ENCODE peak calls at places on chromosomes 3 and 15, in eight cellular contexts. One of them, this sample, is unnamed. For H3K36me3, the result is how much of the 10 kb centered on the place peaks cover.

GRCh38 chr15:47812436-47813109 is 95.3 kb downstream of the SEMA6D start:
- DNase-seq in cardiac muscle cell: peak
- DNase-seq in right lobe of liver: no peak
- DNase-seq in stomach: no peak
- DNase-seq in endodermal cell: no peak
- DNase-seq in brain microvascular endothelial cell: peak
- DNase-seq in adrenal gland: no peak
- DNase-seq in lower lobe of right lung: no peak
- DNase-seq in this sample: peak

GRCh38 chr3:26840272-26840870 is 217.8 kb downstream of the LRRC3B start:
- DNase-seq in right lobe of liver: no peak
- DNase-seq in cardiac muscle cell: no peak
- DNase-seq in stomach: no peak
- DNase-seq in endodermal cell: no peak
- DNase-seq in adrenal gland: no peak
- DNase-seq in lower lobe of right lung: no peak
- DNase-seq in brain microvascular endothelial cell: no peak
- DNase-seq in this sample: no peak

GRCh38 chr3:8560608-8561007 is 59.0 kb downstream of the LMCD1 start:
- DNase-seq in stomach: no peak
- DNase-seq in cardiac muscle cell: peak
- DNase-seq in right lobe of liver: no peak
- DNase-seq in lower lobe of right lung: no peak
- DNase-seq in adrenal gland: no peak
- DNase-seq in endodermal cell: peak
- DNase-seq in brain microvascular endothelial cell: peak
- DNase-seq in this sample: no peak

GRCh38 chr3:178707632-178708031 is 171.4 kb downstream of the KCNMB2 start:
- DNase-seq in cardiac muscle cell: no peak
- DNase-seq in right lobe of liver: no peak
- DNase-seq in stomach: no peak
- DNase-seq in adrenal gland: no peak
- DNase-seq in lower lobe of right lung: no peak
- DNase-seq in brain microvascular endothelial cell: no peak
- DNase-seq in endodermal cell: no peak
- DNase-seq in this sample: no peak

GRCh38 chr3:153829596-153830170 is 291.5 kb upstream of the ARHGEF26 start:
- DNase-seq in lower lobe of right lung: no peak
- DNase-seq in brain microvascular endothelial cell: no peak
- DNase-seq in endodermal cell: no peak
- DNase-seq in adrenal gland: no peak
- DNase-seq in stomach: no peak
- DNase-seq in cardiac muscle cell: peak
- DNase-seq in right lobe of liver: no peak
- DNase-seq in this sample: no peak

GRCh38 chr3:139295040-139295439 is 48.8 kb upstream of the MRPS22 start:
- DNase-seq in adrenal gland: peak
- DNase-seq in stomach: no peak
- DNase-seq in endodermal cell: no peak
- DNase-seq in brain microvascular endothelial cell: no peak
- DNase-seq in cardiac muscle cell: no peak
- DNase-seq in lower lobe of right lung: no peak
- DNase-seq in right lobe of liver: no peak
- DNase-seq in this sample: no peak

GRCh38 chr3:159619341-159619885 is 369.2 kb upstream of the IL12A start:
- DNase-seq in lower lobe of right lung: no peak
- DNase-seq in right lobe of liver: no peak
- DNase-seq in brain microvascular endothelial cell: peak
- DNase-seq in endodermal cell: no peak
- DNase-seq in cardiac muscle cell: peak
- DNase-seq in adrenal gland: no peak
- DNase-seq in stomach: no peak
- DNase-seq in this sample: peak

GRCh38 chr15:36758800-36759199 is 179.4 kb downstream of the CDIN1 start:
- DNase-seq in brain microvascular endothelial cell: no peak
- DNase-seq in stomach: no peak
- DNase-seq in endodermal cell: no peak
- DNase-seq in right lobe of liver: no peak
- DNase-seq in cardiac muscle cell: no peak
- DNase-seq in lower lobe of right lung: no peak
- DNase-seq in adrenal gland: no peak
- DNase-seq in this sample: no peak

GRCh38 chr3:12662593-12663310 is 1.2 kb downstream of the RAF1 start:
- DNase-seq in stomach: peak
- DNase-seq in endodermal cell: peak
- DNase-seq in lower lobe of right lung: peak
- DNase-seq in adrenal gland: peak
- DNase-seq in brain microvascular endothelial cell: no peak
- DNase-seq in right lobe of liver: peak
- DNase-seq in cardiac muscle cell: peak
- DNase-seq in this sample: peak

DNA sequence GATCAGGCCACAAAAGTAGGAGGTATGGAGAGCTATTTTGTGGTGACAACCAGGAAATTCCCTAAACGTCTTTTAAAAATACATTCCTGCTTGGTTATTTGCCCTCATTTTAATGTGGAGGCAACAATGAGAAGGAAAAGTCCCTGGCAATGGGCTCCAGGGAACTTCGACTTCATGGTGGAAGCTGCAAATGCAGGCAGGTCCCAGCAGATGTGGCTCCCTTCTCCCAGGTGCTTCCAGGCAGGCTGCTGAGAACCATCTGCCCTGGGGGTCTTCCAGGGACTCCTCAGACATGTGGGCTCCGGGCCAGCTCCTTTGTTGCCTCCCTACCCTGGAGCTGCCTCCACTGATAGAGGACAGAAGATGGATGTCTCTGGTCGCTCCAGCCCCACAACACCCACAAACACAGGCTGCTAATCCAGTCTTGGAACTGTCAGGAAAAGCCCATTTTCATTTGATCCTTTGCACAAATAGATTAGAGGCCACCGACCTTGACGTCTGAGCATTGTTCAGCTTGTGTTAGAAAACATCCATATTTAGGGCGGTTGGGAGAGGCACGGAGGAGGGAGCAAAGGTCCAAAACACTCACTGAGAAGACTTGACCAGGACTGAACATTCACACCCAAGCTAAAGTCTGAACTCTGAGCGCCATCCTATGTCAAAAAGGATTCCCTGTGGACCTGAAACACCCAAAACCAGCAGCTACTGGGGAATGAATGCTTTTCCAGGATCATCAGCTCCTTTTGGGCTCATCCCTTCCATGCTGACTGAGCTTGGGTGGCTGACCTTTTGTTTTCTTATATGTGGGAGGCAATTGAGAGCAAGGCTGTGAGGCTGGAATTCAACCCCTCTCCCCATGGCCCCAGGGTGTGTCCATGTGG is 30.2 kb upstream of the SLCO2A1 start:
- DNase-seq in lower lobe of right lung: no peak
- DNase-seq in right lobe of liver: no peak
- DNase-seq in stomach: no peak
- DNase-seq in cardiac muscle cell: no peak
- DNase-seq in brain microvascular endothelial cell: no peak
- DNase-seq in adrenal gland: no peak
- DNase-seq in endodermal cell: peak
- DNase-seq in this sample: peak
- H3K27ac ChIP-seq in lower lobe of right lung: no peak
- H3K27ac ChIP-seq in right lobe of liver: no peak
- H3K27ac ChIP-seq in stomach: no peak
- H3K27ac ChIP-seq in cardiac muscle cell: no peak
- H3K27ac ChIP-seq in brain microvascular endothelial cell: no peak
- H3K27ac ChIP-seq in adrenal gland: no peak
- H3K27ac ChIP-seq in endodermal cell: no peak
- H3K27ac ChIP-seq in this sample: peak

GRCh38 chr15:91156175-91156726 is 56.2 kb downstream of the SV2B start:
- DNase-seq in cardiac muscle cell: no peak
- DNase-seq in right lobe of liver: no peak
- DNase-seq in lower lobe of right lung: no peak
- DNase-seq in brain microvascular endothelial cell: no peak
- DNase-seq in endodermal cell: no peak
- DNase-seq in stomach: no peak
- DNase-seq in adrenal gland: no peak
- DNase-seq in this sample: no peak

GRCh38 chr15:91152896-91153581 is 53.0 kb downstream of the SV2B start:
- DNase-seq in lower lobe of right lung: no peak
- DNase-seq in brain microvascular endothelial cell: no peak
- DNase-seq in endodermal cell: no peak
- DNase-seq in stomach: no peak
- DNase-seq in adrenal gland: no peak
- DNase-seq in right lobe of liver: no peak
- DNase-seq in cardiac muscle cell: no peak
- DNase-seq in this sample: no peak

GRCh38 chr15:91150492-91151160 is 50.6 kb downstream of the SV2B start:
- DNase-seq in stomach: no peak
- DNase-seq in cardiac muscle cell: no peak
- DNase-seq in adrenal gland: no peak
- DNase-seq in endodermal cell: no peak
- DNase-seq in right lobe of liver: no peak
- DNase-seq in lower lobe of right lung: no peak
- DNase-seq in brain microvascular endothelial cell: no peak
- DNase-seq in this sample: no peak

GRCh38 chr15:91151781-91152563 is 51.9 kb downstream of the SV2B start:
- DNase-seq in cardiac muscle cell: no peak
- DNase-seq in stomach: no peak
- DNase-seq in lower lobe of right lung: no peak
- DNase-seq in endodermal cell: no peak
- DNase-seq in adrenal gland: no peak
- DNase-seq in brain microvascular endothelial cell: no peak
- DNase-seq in right lobe of liver: no peak
- DNase-seq in this sample: no peak

GRCh38 chr15:91153954-91154353 is 53.9 kb downstream of the SV2B start:
- DNase-seq in brain microvascular endothelial cell: no peak
- DNase-seq in lower lobe of right lung: no peak
- DNase-seq in adrenal gland: no peak
- DNase-seq in right lobe of liver: no peak
- DNase-seq in stomach: no peak
- DNase-seq in cardiac muscle cell: no peak
- DNase-seq in endodermal cell: no peak
- DNase-seq in this sample: no peak
- H3K36me3 ChIP-seq in brain microvascular endothelial cell: under half
- H3K36me3 ChIP-seq in lower lobe of right lung: under half
- H3K36me3 ChIP-seq in adrenal gland: under half
- H3K36me3 ChIP-seq in right lobe of liver: under half
- H3K36me3 ChIP-seq in stomach: under half
- H3K36me3 ChIP-seq in cardiac muscle cell: under half
- H3K36me3 ChIP-seq in endodermal cell: under half
- H3K36me3 ChIP-seq in this sample: under half

DNA sequence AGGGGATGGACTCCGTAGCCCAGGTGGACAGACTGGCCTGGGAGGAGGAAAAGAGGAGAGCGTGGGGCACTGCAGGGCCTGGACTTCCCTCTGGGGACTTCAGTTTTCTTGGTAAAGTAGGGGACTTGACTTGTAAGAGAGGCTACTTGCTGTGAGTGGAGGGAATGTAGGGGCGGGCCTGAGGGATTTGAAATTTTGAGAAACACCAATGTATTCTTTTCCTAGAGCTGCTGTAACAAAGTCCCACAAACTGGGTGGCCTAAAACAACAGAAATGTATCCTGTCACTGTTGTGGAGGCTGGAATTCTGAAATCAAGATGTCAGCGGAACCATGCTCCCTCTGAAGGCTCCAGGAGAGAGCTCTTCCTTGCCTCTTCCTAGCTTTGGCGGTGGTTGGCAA is 5.8 kb upstream of the HEG1 start:
- DNase-seq in brain microvascular endothelial cell: no peak
- DNase-seq in adrenal gland: no peak
- DNase-seq in cardiac muscle cell: peak
- DNase-seq in lower lobe of right lung: no peak
- DNase-seq in stomach: no peak
- DNase-seq in right lobe of liver: no peak
- DNase-seq in endodermal cell: peak
- DNase-seq in this sample: peak
- H3K27ac ChIP-seq in brain microvascular endothelial cell: no peak
- H3K27ac ChIP-seq in adrenal gland: no peak
- H3K27ac ChIP-seq in cardiac muscle cell: peak
- H3K27ac ChIP-seq in lower lobe of right lung: peak
- H3K27ac ChIP-seq in stomach: no peak
- H3K27ac ChIP-seq in right lobe of liver: no peak
- H3K27ac ChIP-seq in endodermal cell: no peak
- H3K27ac ChIP-seq in this sample: peak

GRCh38 chr3:45007091-45007490 is 19.0 kb upstream of the CLEC3B start:
- DNase-seq in brain microvascular endothelial cell: no peak
- DNase-seq in right lobe of liver: no peak
- DNase-seq in adrenal gland: no peak
- DNase-seq in endodermal cell: no peak
- DNase-seq in stomach: no peak
- DNase-seq in lower lobe of right lung: no peak
- DNase-seq in cardiac muscle cell: no peak
- DNase-seq in this sample: no peak
- H3K36me3 ChIP-seq in brain microvascular endothelial cell: under half
- H3K36me3 ChIP-seq in right lobe of liver: under half
- H3K36me3 ChIP-seq in adrenal gland: under half
- H3K36me3 ChIP-seq in endodermal cell: half or more
- H3K36me3 ChIP-seq in stomach: under half
- H3K36me3 ChIP-seq in lower lobe of right lung: under half
- H3K36me3 ChIP-seq in cardiac muscle cell: under half
- H3K36me3 ChIP-seq in this sample: under half

DNA sequence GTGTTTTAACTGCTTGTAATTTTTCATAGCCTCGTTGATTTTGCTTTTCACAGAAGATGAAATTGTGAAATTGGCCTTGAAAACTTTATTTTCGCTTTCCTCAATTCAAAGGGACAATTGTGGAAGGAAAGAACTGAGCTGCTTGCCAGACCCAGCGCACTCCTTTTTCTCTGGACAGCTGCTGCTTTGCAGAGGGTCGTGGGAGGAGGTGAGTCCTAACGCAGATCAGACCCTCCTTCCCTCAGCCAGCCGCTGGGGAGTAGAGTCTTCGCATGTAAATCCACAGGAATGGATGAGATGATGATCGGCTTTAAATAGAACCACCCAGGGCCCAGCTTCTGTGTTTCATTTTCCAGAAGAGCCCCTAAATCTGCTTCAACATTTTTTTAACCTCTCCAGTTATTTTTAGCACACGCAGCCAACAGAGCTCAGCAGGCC is 42.7 kb upstream of the UBE2E1 start:
- DNase-seq in adrenal gland: no peak
- DNase-seq in brain microvascular endothelial cell: no peak
- DNase-seq in lower lobe of right lung: no peak
- DNase-seq in cardiac muscle cell: peak
- DNase-seq in right lobe of liver: no peak
- DNase-seq in endodermal cell: no peak
- DNase-seq in stomach: no peak
- DNase-seq in this sample: no peak
- H3K27ac ChIP-seq in adrenal gland: no peak
- H3K27ac ChIP-seq in brain microvascular endothelial cell: no peak
- H3K27ac ChIP-seq in lower lobe of right lung: no peak
- H3K27ac ChIP-seq in cardiac muscle cell: peak
- H3K27ac ChIP-seq in right lobe of liver: no peak
- H3K27ac ChIP-seq in endodermal cell: no peak
- H3K27ac ChIP-seq in stomach: no peak
- H3K27ac ChIP-seq in this sample: no peak

DNA sequence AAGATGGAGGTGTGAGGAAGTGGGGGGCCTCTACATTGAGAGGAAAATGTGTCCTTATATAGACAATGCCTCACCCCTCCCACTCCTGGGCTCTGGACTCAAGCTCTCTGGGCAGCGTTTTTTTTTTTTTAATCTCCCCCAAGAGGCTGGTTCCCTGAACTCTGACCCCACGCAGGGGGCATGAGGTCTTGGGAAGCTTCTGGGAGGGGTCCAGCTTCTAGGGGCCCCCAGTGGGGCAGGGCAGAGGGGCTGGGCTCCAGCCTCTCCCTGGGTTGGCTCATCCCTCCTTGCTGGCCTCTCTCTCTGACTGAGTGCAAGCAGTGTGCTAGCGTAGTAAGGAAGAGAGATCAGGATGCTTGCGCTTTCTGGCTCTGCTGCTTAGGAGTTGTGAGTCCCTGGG is 101.4 kb upstream of the HACD2 start:
- DNase-seq in right lobe of liver: no peak
- DNase-seq in lower lobe of right lung: no peak
- DNase-seq in endodermal cell: no peak
- DNase-seq in brain microvascular endothelial cell: no peak
- DNase-seq in stomach: no peak
- DNase-seq in cardiac muscle cell: peak
- DNase-seq in adrenal gland: no peak
- DNase-seq in this sample: no peak
- H3K36me3 ChIP-seq in right lobe of liver: under half
- H3K36me3 ChIP-seq in lower lobe of right lung: under half
- H3K36me3 ChIP-seq in endodermal cell: under half
- H3K36me3 ChIP-seq in brain microvascular endothelial cell: under half
- H3K36me3 ChIP-seq in stomach: under half
- H3K36me3 ChIP-seq in cardiac muscle cell: under half
- H3K36me3 ChIP-seq in adrenal gland: under half
- H3K36me3 ChIP-seq in this sample: under half